ENCODE peak calls at places on chromosomes 2 and 18, in four cellular contexts. M is PC-9, Q is aorta, J is prostate gland. K is an unnamed sample.

GRCh38 chr2:143847257-143847656 is 672.7 kb downstream of the ZEB2 start:
- DNase-seq in M (no peak), Q (no peak), J (no peak), K (no peak)

GRCh38 chr2:217452928-217453327 is 549.9 kb downstream of the TNS1 start:
- DNase-seq in M (no peak), Q (no peak), J (no peak), K (no peak)

GRCh38 chr2:133952420-133952819 is 301.5 kb upstream of the MGAT5 start:
- DNase-seq in M (no peak), Q (no peak), J (no peak), K (no peak)

GRCh38 chr18:35511833-35512232 is 14.1 kb upstream of the INO80C start:
- DNase-seq in M (no peak), Q (no peak), J (no peak), K (no peak)

GRCh38 chr2:62460175-62460574 is 45.8 kb downstream of the TMEM17 start:
- DNase-seq in M (no peak), Q (no peak), J (no peak), K (no peak)

GRCh38 chr2:127047054-127047453 is 59.9 kb downstream of the BIN1 start:
- DNase-seq in M (no peak), Q (no peak), J (no peak), K (no peak)

GRCh38 chr2:50476174-50476573 is 555.8 kb downstream of the NRXN1 start:
- DNase-seq in M (no peak), Q (no peak), J (no peak), K (no peak)

GRCh38 chr2:133557624-133558023 is 10.6 kb downstream of the NCKAP5 start:
- DNase-seq in M (no peak), Q (no peak), J (no peak), K (no peak)

GRCh38 chr18:49734836-49735235 is 78.5 kb downstream of the ACAA2 start:
- DNase-seq in M (no peak), Q (no peak), J (no peak), K (no peak)

GRCh38 chr2:207746131-207746530 is 23.6 kb downstream of the FZD5 start:
- DNase-seq in M (peak; percentile 50), Q (peak; percentile 50), J (peak; percentile 43), K (peak; percentile 68)

GRCh38 chr2:239910851-239911629 is 114.1 kb downstream of the NDUFA10 start:
- DNase-seq in M (no peak), Q (peak; percentile 75), J (no peak), K (no peak)

GRCh38 chr2:37332560-37332959 is 7.9 kb upstream of the PRKD3 start:
- DNase-seq in M (no peak), Q (no peak), J (no peak), K (no peak)

DNA sequence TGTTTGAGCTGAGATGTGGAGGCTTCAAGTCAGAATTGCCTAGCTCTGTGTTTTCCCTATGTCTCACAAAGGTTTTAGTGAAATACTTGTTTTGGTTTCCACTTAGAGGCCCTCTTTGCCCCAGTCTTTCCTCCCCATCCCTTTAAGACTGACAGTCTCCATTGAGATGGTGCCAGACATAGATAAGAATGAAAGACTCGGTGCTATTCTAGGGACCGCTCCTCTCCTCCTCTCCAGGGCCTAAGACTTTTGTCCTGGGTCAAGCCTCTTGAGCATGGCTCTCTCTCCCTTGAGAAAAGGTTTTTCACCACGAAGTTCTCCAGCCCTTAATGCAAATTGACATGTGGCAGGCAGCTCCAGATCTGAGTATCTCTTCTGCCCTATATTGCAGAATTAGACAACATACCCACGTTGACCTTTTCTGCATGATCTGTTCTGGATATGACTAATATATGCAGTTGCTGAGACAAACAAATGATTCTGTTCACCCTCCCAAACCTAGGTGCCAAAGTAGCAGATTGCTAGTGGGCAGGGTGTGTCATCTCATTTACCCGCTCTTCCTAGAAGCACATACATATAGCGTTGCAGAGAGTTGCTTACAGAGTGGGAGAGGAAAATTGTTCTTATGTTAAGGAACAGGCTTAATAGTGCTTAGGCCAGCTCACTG is 47.5 kb upstream of the ACSL3 start:
- DNase-seq in M (peak; percentile 89), Q (no peak), J (no peak), K (no peak)
- H3K27ac ChIP-seq in M (peak overlapping the region; percentile 2), Q (no peak overlapping the region), J (no peak overlapping the region), K (no peak overlapping the region)

DNA sequence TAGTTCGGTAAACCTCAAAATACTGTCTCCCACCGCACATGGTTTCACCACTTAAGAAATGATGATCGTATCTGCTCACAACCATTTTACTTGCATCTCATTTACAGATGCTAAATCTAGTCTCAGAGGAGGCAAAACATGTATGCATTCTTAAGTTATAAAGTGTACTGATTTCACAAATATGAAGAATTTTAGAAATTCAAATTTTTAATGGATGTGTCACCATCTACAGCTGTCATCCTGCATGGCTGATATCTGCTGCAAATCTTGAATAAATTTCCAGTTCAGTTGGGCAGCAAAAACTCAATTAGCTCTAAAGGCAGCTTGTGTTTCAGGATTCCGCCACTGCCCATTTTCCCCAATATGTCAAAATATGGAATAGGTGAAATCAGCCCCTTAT is 243.3 kb upstream of the KCNJ3 start:
- DNase-seq in M (no peak), Q (no peak), J (no peak), K (no peak)
- H3K4me3 ChIP-seq in M (no peak overlapping the region), Q (peak overlapping the region; percentile 51), J (no peak overlapping the region), K (no peak overlapping the region)

DNA sequence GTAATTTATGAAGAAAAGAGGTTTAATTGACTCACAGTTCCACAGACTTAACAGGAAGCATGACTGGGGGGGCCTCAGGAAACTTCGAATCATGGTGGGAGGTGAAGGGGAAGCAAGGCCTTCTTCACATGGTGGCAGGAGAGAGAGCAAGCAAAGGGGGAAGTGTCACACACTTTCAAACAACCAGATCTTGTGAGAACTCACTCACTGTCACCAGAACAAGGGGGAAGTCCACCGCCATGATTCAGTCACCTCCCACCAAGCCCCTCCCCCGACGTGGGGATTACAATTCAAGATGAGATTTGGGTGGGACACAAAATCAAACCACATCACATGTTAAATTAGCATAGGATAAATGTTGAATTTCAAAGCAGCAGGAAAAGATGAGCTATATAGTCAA is 56.2 kb downstream of the STRADB start:
- DNase-seq in M (no peak), Q (no peak), J (no peak), K (no peak)
- H3K36me3 ChIP-seq in M (no peaks in the 10 kb centered on the region), Q (peaks cover 1% of the 10 kb centered on the region), J (no peaks in the 10 kb centered on the region), K (no peaks in the 10 kb centered on the region)

DNA sequence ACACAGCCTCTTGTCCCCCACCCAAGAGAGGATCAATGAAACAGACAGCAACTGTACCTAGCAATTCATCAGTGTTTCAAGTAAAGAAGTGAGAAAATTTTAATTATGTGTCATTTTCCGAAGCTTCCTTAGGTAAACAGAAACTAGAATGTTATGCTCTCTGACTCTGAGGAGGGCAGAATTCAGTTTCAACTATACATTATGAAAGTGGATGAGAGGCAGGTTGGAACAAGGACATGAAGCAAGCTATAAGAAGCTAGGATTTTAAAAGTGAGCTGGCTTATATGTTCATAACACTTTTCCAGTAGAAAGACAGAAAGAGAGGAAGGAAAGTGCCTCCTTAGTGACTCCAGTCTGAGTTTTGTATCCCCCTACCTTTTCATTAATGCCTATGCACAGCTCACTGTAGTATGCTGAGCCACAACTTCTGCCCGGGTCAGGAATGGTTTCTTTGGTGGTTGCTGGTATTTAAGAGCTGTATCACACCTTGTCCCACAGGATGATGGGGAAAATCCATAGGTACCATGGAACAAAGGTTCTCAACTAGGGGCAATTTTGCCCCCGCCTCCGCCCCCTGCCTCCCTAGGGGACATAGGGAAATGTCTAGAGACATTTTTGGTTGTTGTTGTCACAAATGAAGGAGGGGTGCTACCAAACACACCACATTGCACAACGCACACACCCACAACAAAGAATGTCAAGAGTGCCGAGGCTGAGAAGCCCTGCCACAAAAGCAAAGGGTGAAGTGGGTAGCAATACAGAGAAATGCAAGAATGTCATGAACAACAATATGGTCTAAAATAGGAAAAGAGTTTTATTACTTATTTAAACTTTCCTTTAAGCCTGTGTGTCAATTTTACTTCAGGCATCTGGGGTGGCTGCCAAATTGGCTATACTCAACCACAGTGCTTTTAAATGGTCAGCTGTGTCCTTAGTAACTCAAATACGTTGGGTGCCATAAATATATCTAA is 161.0 kb upstream of the ZFP36L2 start:
- DNase-seq in M (no peak), Q (no peak), J (no peak), K (no peak)
- H3K27ac ChIP-seq in M (no peak overlapping the region), Q (no peak overlapping the region), J (no peak overlapping the region), K (no peak overlapping the region)

DNA sequence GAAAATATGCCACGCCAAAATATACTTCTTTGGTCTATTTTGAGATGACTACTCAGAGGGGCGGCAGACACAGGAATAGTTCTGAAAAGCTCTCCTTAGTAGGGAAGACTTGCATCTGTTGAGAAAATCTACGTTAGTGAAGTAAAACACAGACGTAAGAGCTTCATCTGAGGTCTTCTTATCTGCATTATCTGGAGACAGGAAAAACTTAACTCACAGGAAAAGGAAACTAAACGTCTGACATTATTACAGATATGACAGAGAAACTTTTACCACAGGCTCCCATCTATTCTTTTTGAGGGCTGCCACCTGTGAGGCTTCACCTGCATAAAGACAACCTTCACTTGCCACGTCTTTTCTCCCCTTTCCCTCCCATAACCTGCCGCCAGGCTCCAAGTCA is 1295.7 kb downstream of the LRP1B start:
- DNase-seq in M (no peak), Q (no peak), J (no peak), K (no peak)
- H3K4me3 ChIP-seq in M (no peak overlapping the region), Q (peak overlapping the region; percentile 14), J (no peak overlapping the region), K (no peak overlapping the region)

GRCh38 chr18:74286106-74286856 is 5.5 kb downstream of the CYB5A start:
- DNase-seq in M (peak; percentile 54), Q (no peak), J (no peak), K (no peak)
- H3K36me3 ChIP-seq in M (no peaks in the 10 kb centered on the region), Q (no peaks in the 10 kb centered on the region), J (no peaks in the 10 kb centered on the region), K (no peaks in the 10 kb centered on the region)

GRCh38 chr2:98732430-98733051 is 1.6 kb upstream of the MGAT4A start:
- DNase-seq in M (no peak), Q (no peak), J (no peak), K (no peak)
- H3K27ac ChIP-seq in M (no peak overlapping the region), Q (no peak overlapping the region), J (no peak overlapping the region), K (peak overlapping the region; percentile 99)

DNA sequence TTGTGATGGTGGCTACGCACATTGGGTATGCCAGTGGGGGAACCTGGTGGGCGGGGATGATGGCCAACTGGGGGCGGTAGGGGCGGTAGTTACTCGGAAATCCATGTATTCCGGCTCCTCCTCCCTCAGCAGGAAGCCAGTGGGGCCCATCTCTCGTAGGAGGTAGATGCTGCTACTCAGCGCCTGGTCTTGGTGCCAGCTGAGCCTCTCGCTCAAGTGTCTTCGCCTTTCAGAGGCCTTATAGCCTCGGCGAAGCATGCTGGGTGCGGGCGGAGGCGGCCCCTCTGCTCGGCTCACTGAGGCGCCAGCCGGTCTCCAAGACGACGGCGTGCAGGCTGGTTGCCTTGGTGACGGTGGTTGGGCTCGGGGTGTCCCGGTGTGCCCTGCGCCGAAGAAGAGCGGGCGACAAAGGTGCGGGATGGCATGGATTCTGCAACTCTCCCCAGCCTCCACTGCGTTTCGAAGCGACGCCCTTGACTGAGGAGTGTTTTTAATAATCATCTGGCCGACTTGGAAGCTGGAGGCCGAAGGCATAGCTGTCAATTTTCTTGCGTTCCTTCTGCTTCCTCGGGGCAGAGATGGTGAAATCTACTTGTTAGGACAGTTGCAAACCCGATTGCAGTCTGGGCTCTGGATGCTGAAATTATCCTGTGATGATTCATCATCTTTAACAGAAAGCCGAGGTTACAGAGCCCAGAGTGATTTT is at the start of gene ZSWIM2:
- DNase-seq in M (no peak), Q (peak; percentile 69), J (peak; percentile 6), K (no peak)
- H3K4me3 ChIP-seq in M (no peak within 1 kb of the TSS), Q (peak within 1 kb of the TSS; percentile 22), J (peak within 1 kb of the TSS; percentile 8), K (no peak within 1 kb of the TSS)

GRCh38 chr2:96551605-96552283 is 15.2 kb downstream of the ARID5A start:
- DNase-seq in M (no peak), Q (no peak), J (no peak), K (no peak)
- H3K36me3 ChIP-seq in M (no peaks in the 10 kb centered on the region), Q (peaks cover 8% of the 10 kb centered on the region), J (no peaks in the 10 kb centered on the region), K (no peaks in the 10 kb centered on the region)